ENCODE peak calls at places on chromosomes 5 and 9, in five cellular contexts. K is fibroblast of the aortic adventitia, Y is GM06990, S is tibial artery, M is bronchial epithelial cell. E is an unnamed sample.

GRCh38 chr5:5421961-5422818 is at the start of gene ICE1:
- DNase-seq in Y (peak), K (peak), S (peak), M (peak), E (peak)

GRCh38 chr5:119878712-119879111 is 249.4 kb downstream of the FAM170A start:
- DNase-seq in S (no peak), Y (no peak), K (no peak), M (no peak), E (no peak)

GRCh38 chr9:125427556-125427955 is 165.9 kb downstream of the GAPVD1 start:
- DNase-seq in S (no peak), K (no peak), Y (no peak), M (no peak), E (no peak)

GRCh38 chr5:128304121-128304520 is 220.6 kb downstream of the SLC12A2 start:
- DNase-seq in Y (no peak), K (peak), M (peak), S (no peak), E (no peak)

GRCh38 chr5:133240425-133241091 is 188.7 kb downstream of the HSPA4 start:
- DNase-seq in S (peak), Y (peak), M (peak), K (peak), E (peak)

GRCh38 chr9:116308070-116308469 is 154.5 kb downstream of the PAPPA start:
- DNase-seq in M (no peak), S (no peak), K (peak), Y (no peak), E (no peak)

GRCh38 chr9:98357921-98358535 is 102.6 kb upstream of the TBC1D2 start:
- DNase-seq in S (no peak), M (peak), K (peak), Y (no peak), E (no peak)

GRCh38 chr5:148725675-148726074 is 71.3 kb upstream of the HTR4 start:
- DNase-seq in Y (no peak), K (no peak), M (no peak), S (no peak), E (no peak)

GRCh38 chr9:126147186-126147585 is 179.4 kb upstream of the MVB12B start:
- DNase-seq in M (no peak), K (no peak), Y (no peak), S (no peak), E (no peak)

GRCh38 chr5:172816887-172817418 is 17.1 kb upstream of the ERGIC1 start:
- DNase-seq in M (peak), K (no peak), Y (no peak), S (no peak), E (no peak)

DNA sequence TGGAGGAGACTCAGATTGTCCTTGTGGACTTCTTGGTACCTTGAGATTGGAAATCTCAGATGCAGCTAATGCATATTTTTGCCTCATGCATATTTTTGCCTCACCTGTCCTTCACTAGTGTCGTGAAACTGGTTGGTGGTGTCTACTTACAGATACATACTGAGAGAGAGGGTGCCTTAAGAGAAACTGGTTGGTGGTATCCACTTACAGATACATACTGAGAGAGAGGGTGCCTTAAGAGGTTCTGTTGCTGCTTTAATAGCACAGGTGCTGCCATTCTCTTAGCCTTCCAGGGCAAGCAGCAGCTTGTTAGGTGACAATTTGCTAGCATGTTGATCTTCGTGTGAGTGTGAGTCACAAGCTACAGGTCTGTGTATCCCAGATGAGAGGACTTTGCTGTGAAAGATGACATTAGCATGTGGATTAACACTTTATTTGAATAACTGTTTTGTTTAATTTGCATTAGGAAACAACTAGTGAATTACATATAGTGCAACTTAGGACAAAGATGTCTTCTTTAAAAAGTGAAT is 1.4 kb downstream of the PTTG1 start:
- DNase-seq in Y (no peak), S (no peak), M (peak), K (no peak), E (no peak)
- H3K4me3 ChIP-seq in Y (peak), S (no peak), M (no peak), K (peak), E (peak)

GRCh38 chr9:133591116-133591910 is 17.9 kb downstream of the FAM163B start:
- DNase-seq in M (no peak), S (no peak), Y (no peak), K (no peak), E (no peak)

GRCh38 chr9:133594310-133594709 is 14.9 kb downstream of the FAM163B start:
- DNase-seq in S (no peak), M (no peak), K (no peak), Y (no peak), E (no peak)

GRCh38 chr9:133593587-133593986 is 15.6 kb downstream of the FAM163B start:
- DNase-seq in Y (no peak), K (no peak), S (no peak), M (no peak), E (no peak)

GRCh38 chr9:133591985-133592384 is 17.2 kb downstream of the FAM163B start:
- DNase-seq in M (no peak), Y (no peak), S (no peak), K (no peak), E (no peak)

GRCh38 chr9:133592731-133593409 is 16.3 kb downstream of the FAM163B start:
- DNase-seq in S (no peak), K (no peak), Y (no peak), M (no peak), E (no peak)
- TF ChIP-seq CTCF in S (no peak), K (peak), Y (peak), M (no peak), E (peak)

GRCh38 chr9:90310523-90310879 is 332.1 kb downstream of the DIRAS2 start:
- DNase-seq in K (no peak), M (no peak), S (no peak), Y (no peak), E (no peak)

GRCh38 chr9:90306118-90306517 is 336.5 kb downstream of the DIRAS2 start:
- DNase-seq in S (no peak), K (no peak), M (no peak), Y (no peak), E (no peak)

GRCh38 chr9:90309809-90310522 is 332.7 kb downstream of the DIRAS2 start:
- DNase-seq in M (no peak), Y (no peak), K (no peak), S (no peak), E (no peak)

GRCh38 chr9:90308746-90309145 is 333.9 kb downstream of the DIRAS2 start:
- DNase-seq in Y (no peak), M (no peak), S (no peak), K (no peak), E (no peak)

GRCh38 chr9:90307177-90307833 is 335.3 kb downstream of the DIRAS2 start:
- DNase-seq in M (no peak), Y (no peak), K (no peak), S (no peak), E (no peak)
- H3K4me3 ChIP-seq in M (no peak), Y (no peak), K (no peak), S (no peak), E (no peak)

DNA sequence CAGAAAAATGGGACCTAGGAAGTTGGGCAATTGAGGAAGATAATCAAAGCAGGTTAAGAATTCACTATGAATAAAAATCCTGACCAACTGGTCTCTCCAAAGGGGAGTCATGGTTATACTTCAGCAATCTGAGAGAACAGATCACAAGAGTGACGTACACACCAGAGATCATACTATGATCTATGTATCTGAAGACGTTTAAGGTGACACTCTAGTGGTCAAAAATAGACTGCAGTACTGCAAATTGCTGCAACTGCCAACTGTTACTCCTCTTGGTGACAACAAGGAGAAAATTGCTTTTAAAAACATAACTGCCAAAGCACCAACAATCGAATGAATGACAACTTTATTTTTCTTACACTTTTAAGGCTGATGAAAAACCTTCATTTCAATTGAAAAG is 4.9 kb downstream of the AK6 start:
- DNase-seq in K (peak), M (peak), S (no peak), Y (no peak), E (no peak)
- TF ChIP-seq CTCF in K (peak), M (peak), S (no peak), Y (peak), E (peak)

DNA sequence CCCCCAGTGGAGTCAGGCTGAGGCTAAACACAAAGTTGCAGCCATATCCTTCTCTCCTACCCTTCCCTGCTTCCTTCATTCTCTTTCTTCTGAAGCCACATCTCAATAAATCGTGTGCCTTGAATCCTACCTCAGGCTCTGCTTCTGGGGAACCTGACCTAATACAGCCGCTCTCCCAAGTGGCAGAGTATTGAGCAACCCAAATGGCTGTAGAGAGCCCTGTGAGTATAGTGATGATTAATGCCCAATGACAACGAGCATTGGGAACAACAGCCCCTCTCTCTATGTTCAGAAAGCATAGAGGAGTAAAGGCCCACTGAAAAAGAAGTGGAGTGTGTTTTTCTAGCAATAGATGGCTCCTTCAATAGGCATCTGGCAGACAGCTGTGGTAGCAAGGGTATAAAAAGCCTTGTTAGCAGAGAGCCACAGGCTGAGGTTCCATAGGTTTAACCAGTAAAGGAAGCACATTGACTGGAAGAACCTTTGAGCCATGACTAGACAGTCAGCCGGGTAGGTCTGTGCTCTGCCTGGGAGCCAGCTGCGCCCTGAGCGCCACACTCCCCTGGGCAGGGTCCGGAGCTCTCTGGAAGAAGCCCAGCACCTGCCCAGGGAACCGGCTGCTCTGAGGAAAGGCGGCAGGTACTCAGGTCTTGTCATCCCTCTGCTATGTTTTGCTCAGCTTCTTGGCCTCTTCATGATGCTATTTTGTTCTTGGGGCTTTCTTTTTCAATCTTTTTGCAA is 22.6 kb upstream of the HSPA9 start:
- DNase-seq in K (no peak), Y (no peak), M (peak), S (no peak), E (no peak)
- H3K4me3 ChIP-seq in K (no peak), Y (no peak), M (no peak), S (no peak), E (no peak)

DNA sequence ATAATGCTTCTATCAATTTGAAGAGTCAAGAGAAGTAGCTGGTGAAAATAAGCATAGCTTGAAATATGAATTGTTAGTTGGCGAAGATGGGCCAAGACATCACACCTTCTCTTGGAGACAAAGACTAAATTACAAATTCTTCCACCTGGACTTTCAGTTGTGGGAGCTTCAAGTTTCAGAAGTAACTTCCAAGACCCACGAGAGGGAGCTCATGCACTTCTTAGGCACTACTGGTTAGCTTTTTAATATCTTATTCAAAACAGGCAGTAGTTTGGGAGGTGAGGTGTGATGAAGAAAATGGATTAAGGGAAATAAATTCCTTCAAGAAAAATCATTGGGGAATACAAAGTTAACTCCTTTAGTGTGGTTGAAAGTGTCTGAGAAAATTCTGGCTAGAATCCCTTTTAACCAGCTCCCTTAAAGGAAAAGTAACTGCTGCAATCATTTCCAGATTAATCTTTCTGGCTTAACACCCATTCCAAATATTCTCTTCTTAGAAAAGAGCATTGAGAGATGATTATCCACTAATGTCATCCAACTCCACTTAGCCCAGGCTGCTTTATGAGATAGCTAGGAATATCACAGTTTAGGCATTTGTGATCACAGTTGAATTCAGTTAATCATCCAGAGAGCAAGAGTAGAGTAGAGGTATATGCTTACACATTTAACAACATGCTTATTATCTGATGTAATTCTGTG is 139.5 kb upstream of the DMRTA1 start:
- DNase-seq in S (no peak), Y (no peak), K (peak), M (peak), E (no peak)
- TF ChIP-seq CTCF in S (peak), Y (peak), K (peak), M (peak), E (peak)

DNA sequence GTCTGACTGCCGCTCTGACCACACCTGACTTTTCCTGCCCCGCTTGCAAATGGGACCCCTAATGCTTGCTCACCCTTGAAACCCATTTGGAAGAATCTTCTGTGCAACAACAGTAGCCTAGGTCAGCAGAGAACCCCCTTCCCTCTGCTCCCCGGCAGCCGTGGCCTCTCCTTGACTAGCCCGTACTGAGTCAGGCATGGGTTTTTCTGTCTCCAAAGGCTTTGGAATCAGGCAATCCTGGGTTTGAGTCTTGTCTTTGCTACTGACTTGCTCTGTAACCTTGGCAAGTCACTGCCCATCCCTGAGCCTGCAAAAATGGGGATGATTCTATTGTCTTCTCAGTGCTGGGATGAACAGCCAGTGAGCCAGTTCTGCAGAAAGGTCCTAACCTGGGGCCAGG is 135.4 kb downstream of the RGS3 start:
- DNase-seq in Y (no peak), M (no peak), K (no peak), S (no peak), E (no peak)
- H3K4me3 ChIP-seq in Y (no peak), M (no peak), K (no peak), S (no peak), E (no peak)

GRCh38 chr9:5714501-5715401 is 85.8 kb downstream of the RIC1 start:
- DNase-seq in M (peak), S (no peak), K (peak), Y (no peak), E (no peak)
- TF ChIP-seq CTCF in M (peak), S (no peak), K (peak), Y (no peak), E (peak)

GRCh38 chr5:73747696-73748380 is 121.8 kb downstream of the ARHGEF28 start:
- DNase-seq in M (no peak), Y (no peak), S (no peak), K (peak), E (no peak)
- H3K4me3 ChIP-seq in M (no peak), Y (no peak), S (no peak), K (no peak), E (no peak)

GRCh38 chr9:99818439-99818992 is 3.2 kb upstream of the NR4A3 start:
- DNase-seq in M (no peak), K (no peak), Y (no peak), S (no peak), E (no peak)

GRCh38 chr9:99821187-99822095 is at the start of gene NR4A3:
- DNase-seq in M (peak), K (peak), S (peak), Y (peak), E (peak)

GRCh38 chr9:99820330-99821186 is 1.1 kb upstream of the NR4A3 start:
- DNase-seq in S (peak), K (peak), Y (no peak), M (peak), E (peak)

GRCh38 chr9:99819123-99819483 is 2.6 kb upstream of the NR4A3 start:
- DNase-seq in S (no peak), K (no peak), M (no peak), Y (no peak), E (no peak)

DNA sequence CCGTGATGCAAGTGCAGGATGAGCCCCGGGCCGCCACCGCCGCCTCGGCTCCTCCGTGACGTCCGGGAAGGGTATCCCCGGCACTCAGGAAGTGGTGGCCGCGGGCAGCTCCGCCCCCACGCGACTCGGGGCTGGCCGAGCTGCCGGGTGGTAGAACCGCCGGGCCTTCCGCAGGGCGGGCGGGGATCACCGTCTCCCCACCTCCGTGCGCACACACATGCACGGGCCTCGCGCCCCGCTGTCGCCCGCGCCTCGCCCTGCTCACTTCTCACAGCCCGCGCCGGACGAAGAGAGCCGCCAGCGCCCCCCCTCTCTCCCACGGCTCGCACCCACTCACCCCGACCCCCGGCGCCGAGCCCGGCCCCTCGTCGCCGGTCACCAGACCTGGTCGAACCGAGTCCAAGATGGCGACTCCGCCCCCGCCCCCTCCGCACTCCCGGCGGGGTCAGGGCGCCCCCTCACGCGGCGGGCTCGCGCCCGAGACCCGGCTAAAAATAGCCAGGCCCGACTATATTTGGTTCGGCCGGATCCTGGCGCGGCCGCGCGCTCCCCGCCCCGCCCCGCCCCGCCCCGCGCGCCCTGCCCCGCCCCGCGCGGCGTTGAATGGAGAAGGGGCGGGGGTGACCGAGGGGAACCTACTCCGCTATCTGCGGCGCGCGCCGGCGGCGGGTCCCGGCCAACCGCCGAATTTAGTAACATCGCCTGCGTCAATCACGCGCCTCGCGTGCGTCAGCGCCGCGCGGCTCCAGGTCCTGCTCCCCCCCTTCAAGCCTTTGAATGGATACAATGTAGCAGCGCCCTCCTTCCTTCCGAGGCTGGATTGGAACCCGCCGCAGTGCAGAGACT is 2.0 kb upstream of the NR4A3 start:
- DNase-seq in S (peak), K (peak), M (peak), Y (peak), E (peak)
- TF ChIP-seq CTCF in S (no peak), K (peak), M (peak), Y (no peak), E (no peak)

E was measured in GM12864.